ENCODE peak calls at places on chromosomes 13 and 19, in six cellular contexts. Y is breast epithelium; E is fibroblast of pulmonary artery; M is activated B cell treated with CpG ODN at 0.5 μM for 24 hours; T is keratinocyte; X is stimulated activated CD8-positive, alpha-beta memory T cell treated with anti-CD3 and anti-CD28 coated beads, Interleukin-7, amount 100 ng/mL, for 1 hour. W is an unnamed sample.

GRCh38 chr13:59394526-59394925 is 769.2 kb downstream of the DIAPH3 start:
- DNase-seq in Y (no peak), E (no peak), M (no peak), T (no peak), X (no peak), W (no peak)

GRCh38 chr19:49390978-49391304 is 2.9 kb downstream of the KASH5 start:
- DNase-seq in Y (no peak), E (no peak), M (no peak), T (no peak), X (no peak), W (peak; percentile 40)

GRCh38 chr19:53511933-53512374 is 26.0 kb upstream of the ZNF331 start:
- DNase-seq in Y (peak; percentile 28), E (peak; percentile 71), M (peak; percentile 28), T (no peak), X (peak; percentile 23), W (peak; percentile 33)

GRCh38 chr13:98450495-98451167 is 126.3 kb downstream of the STK24 start:
- DNase-seq in Y (no peak), E (no peak), M (no peak), T (no peak), X (no peak), W (no peak)

GRCh38 chr19:16830679-16831078 is 1.5 kb downstream of the SIN3B start:
- DNase-seq in Y (no peak), E (peak; percentile 44), M (no peak), T (no peak), X (no peak), W (no peak)

GRCh38 chr19:18063463-18063862 is 23.3 kb downstream of the IL12RB1 start:
- DNase-seq in Y (no peak), E (no peak), M (no peak), T (no peak), X (no peak), W (no peak)

GRCh38 chr19:55613930-55614710 is 8.7 kb downstream of the ZNF865 start:
- DNase-seq in Y (no peak), E (no peak), M (no peak), T (no peak), X (no peak), W (no peak)

GRCh38 chr19:55526216-55527196 is 10.4 kb downstream of the SBK2 start:
- DNase-seq in Y (peak; percentile 38), E (peak; percentile 83), M (no peak), T (no peak), X (no peak), W (no peak)

GRCh38 chr13:79432992-79433391 is 26.9 kb upstream of the RBM26 start:
- DNase-seq in Y (no peak), E (no peak), M (no peak), T (no peak), X (no peak), W (no peak)

GRCh38 chr13:89520468-89520867 is 1827.0 kb upstream of the MIR17HG start:
- DNase-seq in Y (no peak), E (no peak), M (no peak), T (no peak), X (no peak), W (no peak)

GRCh38 chr13:30071890-30072817 is 221.7 kb upstream of the UBL3 start:
- DNase-seq in Y (no peak), E (no peak), M (no peak), T (no peak), X (no peak), W (no peak)

GRCh38 chr13:80359459-80360297 is 18.8 kb upstream of the SPRY2 start:
- DNase-seq in Y (no peak), E (peak; percentile 82), M (no peak), T (no peak), X (no peak), W (no peak)

GRCh38 chr13:36352350-36352749 is 6.2 kb upstream of the SPART start:
- DNase-seq in Y (no peak), E (peak; percentile 43), M (no peak), T (no peak), X (no peak), W (no peak)

GRCh38 chr19:29810504-29810871 is 1.3 kb upstream of the CCNE1 start:
- DNase-seq in Y (no peak), E (no peak), M (no peak), T (peak; percentile 60), X (no peak), W (no peak)

GRCh38 chr13:97944396-97945029 is 9.0 kb upstream of the IPO5 start:
- DNase-seq in Y (no peak), E (peak; percentile 58), M (no peak), T (no peak), X (no peak), W (no peak)

GRCh38 chr19:56980864-56981263 is 138.9 kb upstream of the USP29 start:
- DNase-seq in Y (no peak), E (no peak), M (no peak), T (no peak), X (no peak), W (no peak)

W was measured in memory B cell.